ENCODE peak calls at places on chromosome 2, in four cellular contexts. L is esophagus squamous epithelium, V is stomach, Q is body of pancreas. T is an unnamed sample.

GRCh38 chr2:101120124-101120996 is 30.8 kb downstream of the TBC1D8 start:
- DNase-seq in Q (peak; percentile 98), L (peak; percentile 9), V (peak; percentile 95), T (peak; percentile 68)

GRCh38 chr2:201228271-201228911 is 31.9 kb upstream of the CASP8 start:
- DNase-seq in Q (no peak), V (no peak), L (no peak), T (no peak)

GRCh38 chr2:3532941-3533340 is 13.6 kb upstream of the ADI1 start:
- DNase-seq in V (peak; percentile 91), L (no peak), Q (no peak), T (no peak)

GRCh38 chr2:171810409-171810993 is 83.5 kb downstream of the SLC25A12 start:
- DNase-seq in V (no peak), L (no peak), Q (no peak), T (no peak)

GRCh38 chr2:199988176-199988575 is 32.8 kb downstream of the MAIP1 start:
- DNase-seq in V (no peak), Q (no peak), L (no peak), T (no peak)

GRCh38 chr2:96243843-96244242 is 22.0 kb downstream of the TMEM127 start:
- DNase-seq in L (no peak), Q (no peak), V (no peak), T (no peak)

GRCh38 chr2:96928277-96928781 is 58.1 kb downstream of the FAM178B start:
- DNase-seq in Q (no peak), V (no peak), L (no peak), T (peak; percentile 32)

GRCh38 chr2:220198911-220199310 is 571.5 kb downstream of the SLC4A3 start:
- DNase-seq in Q (no peak), L (no peak), V (no peak), T (peak; percentile 23)

GRCh38 chr2:174577967-174578589 is 19.5 kb downstream of the WIPF1 start:
- DNase-seq in V (no peak), L (no peak), Q (no peak), T (no peak)

GRCh38 chr2:127410871-127411396 is 7.3 kb upstream of the PROC start:
- DNase-seq in Q (peak; percentile 55), V (peak; percentile 29), L (no peak), T (peak; percentile 32)

GRCh38 chr2:127408004-127408806 is 10.0 kb upstream of the PROC start:
- DNase-seq in V (peak; percentile 95), Q (peak; percentile 95), L (peak; percentile 43), T (peak; percentile 88)

GRCh38 chr2:127407091-127407490 is 11.1 kb upstream of the PROC start:
- DNase-seq in V (no peak), Q (no peak), L (no peak), T (peak; percentile 12)

GRCh38 chr2:127407661-127408003 is 10.6 kb upstream of the PROC start:
- DNase-seq in Q (no peak), L (no peak), V (no peak), T (no peak)

GRCh38 chr2:127408807-127409099 is 9.5 kb upstream of the PROC start:
- DNase-seq in V (no peak), L (no peak), Q (no peak), T (no peak)
- H3K27ac ChIP-seq in V (peak overlapping the region; percentile 90), L (peak overlapping the region; percentile 90), Q (peak overlapping the region; percentile 82), T (peak overlapping the region; percentile 84)

GRCh38 chr2:145543856-145544255 is 1023.9 kb upstream of the ZEB2 start:
- DNase-seq in L (no peak), V (no peak), Q (no peak), T (no peak)

GRCh38 chr2:145541028-145541427 is 1021.1 kb upstream of the ZEB2 start:
- DNase-seq in L (no peak), Q (no peak), V (no peak), T (no peak)

GRCh38 chr2:145546091-145546490 is 1026.2 kb upstream of the ZEB2 start:
- DNase-seq in V (no peak), L (no peak), Q (no peak), T (no peak)

GRCh38 chr2:145538661-145539319 is 1018.9 kb upstream of the ZEB2 start:
- DNase-seq in L (no peak), Q (no peak), V (no peak), T (no peak)

DNA sequence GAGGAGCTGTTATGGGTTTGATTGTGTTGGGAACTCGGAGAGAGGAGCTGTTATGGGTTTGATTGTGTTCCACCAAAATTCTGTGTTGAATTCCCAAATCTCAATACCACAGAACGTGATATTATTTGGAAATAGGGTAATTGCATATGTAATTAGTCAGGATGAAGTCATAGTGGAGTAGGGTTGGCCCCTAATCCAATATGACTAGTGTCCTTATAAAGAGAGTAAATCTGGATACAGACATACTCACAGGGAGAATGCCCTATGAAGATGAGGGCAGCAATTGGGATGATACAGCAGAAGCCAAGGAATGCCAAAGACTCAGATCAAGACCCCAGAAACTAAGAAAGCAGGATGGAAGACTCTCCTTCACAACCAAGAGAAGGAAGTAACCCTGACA is 1023.2 kb upstream of the ZEB2 start:
- DNase-seq in V (no peak), L (no peak), Q (no peak), T (no peak)
- TF ChIP-seq POLR2A in V (no peak), L (no peak), Q (no peak), T (no peak)

DNA sequence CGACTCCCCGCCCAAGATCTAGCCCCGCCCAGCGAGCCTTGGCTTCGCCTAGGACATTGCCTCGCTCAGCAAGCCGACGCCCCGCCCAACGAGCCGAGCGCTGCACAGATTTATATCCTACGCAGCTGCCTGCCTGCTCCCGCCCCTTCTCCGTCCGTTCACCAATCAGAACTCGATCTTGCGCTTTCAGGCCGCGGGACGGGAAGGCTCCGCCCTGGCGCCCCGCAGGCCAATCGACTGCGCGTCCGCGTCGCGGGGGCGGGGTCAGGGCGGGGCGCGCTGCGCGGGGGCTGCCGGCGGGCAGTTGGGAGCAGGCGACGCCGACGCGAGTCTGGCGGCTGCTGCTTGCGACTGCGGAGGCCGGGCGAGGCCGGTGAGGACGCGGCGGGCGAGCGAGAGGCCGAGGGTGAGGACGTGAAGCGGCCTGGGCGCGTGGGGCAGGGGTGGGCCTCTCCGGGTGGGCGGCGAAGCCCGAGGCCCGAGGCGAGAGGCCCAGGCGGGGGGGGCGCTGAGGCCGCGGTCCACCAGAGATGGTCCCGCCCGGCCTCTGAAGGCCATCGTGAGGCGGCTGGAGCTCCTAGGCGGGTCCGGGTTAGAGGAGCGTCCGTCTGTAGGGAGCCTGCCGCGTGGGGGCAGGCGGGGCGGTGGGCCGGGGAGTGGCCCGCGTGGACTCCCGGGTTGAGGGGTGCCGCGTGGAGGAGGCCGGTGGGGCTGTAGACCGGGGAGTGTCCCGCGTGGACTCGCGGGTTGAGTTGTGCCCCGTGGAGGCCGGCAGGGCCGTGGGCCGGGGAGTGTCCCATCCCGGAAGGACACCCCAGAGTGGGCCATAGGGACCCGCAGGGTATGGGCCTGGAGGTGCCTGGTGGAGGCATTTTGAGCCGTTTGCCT is at the start of gene FARP2:
- DNase-seq in L (peak; percentile 98), Q (peak; percentile 100), V (peak; percentile 100), T (peak; percentile 100)
- H3K27ac ChIP-seq in L (peak within 1 kb of the TSS; percentile 97), Q (peak within 1 kb of the TSS; percentile 82), V (peak within 1 kb of the TSS; percentile 95), T (peak within 1 kb of the TSS; percentile 93)

DNA sequence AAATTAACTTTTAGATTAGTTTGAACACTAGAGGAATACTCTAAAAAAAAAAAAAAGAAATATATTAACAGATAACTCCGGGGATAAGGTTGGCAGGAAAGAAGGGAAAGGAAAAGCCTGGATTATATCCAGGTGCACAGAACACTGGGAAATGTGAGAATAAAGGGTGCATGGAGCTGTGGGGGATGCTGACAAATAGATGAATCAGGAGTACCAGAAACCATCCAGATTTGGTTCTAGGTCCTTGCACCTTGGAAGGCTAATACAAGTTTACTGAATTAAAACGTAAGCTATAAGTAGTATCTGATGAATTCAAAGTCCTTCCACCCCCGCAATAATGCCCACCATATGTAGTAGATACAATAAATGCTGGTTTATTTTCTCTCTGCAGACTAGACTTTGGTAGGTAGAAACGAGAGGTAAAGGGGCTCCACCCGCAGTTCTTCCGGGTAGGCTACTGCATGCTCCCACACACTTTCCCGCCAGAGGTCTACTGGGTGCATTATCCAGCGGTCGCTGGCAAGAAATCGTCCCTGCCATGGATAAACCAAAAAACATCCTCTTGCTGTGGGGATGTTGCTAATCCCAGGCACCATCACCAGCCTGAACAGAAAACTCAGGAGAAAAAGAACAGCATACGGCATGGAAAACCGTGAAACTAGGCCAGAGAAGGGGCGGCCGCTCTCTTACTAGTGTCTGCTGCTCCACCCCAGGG is 1.6 kb downstream of the CNRIP1 start:
- DNase-seq in Q (no peak), V (no peak), L (no peak), T (peak; percentile 21)
- TF ChIP-seq POLR2A in Q (no peak), V (no peak), L (no peak), T (no peak)

GRCh38 chr2:118442949-118443348 is 354.7 kb downstream of the INSIG2 start:
- DNase-seq in L (no peak), V (no peak), Q (no peak), T (no peak)
- H3K27ac ChIP-seq in L (no peak overlapping the region), V (no peak overlapping the region), Q (no peak overlapping the region), T (no peak overlapping the region)

GRCh38 chr2:54109848-54110247 is 5.6 kb upstream of the ACYP2 start:
- DNase-seq in Q (no peak), V (no peak), L (no peak), T (no peak)

GRCh38 chr2:54120950-54121349 is 5.5 kb downstream of the ACYP2 start:
- DNase-seq in V (no peak), L (no peak), Q (no peak), T (no peak)

GRCh38 chr2:54114936-54115283 is 505 bp upstream of the ACYP2 start:
- DNase-seq in V (no peak), L (no peak), Q (no peak), T (no peak)

DNA sequence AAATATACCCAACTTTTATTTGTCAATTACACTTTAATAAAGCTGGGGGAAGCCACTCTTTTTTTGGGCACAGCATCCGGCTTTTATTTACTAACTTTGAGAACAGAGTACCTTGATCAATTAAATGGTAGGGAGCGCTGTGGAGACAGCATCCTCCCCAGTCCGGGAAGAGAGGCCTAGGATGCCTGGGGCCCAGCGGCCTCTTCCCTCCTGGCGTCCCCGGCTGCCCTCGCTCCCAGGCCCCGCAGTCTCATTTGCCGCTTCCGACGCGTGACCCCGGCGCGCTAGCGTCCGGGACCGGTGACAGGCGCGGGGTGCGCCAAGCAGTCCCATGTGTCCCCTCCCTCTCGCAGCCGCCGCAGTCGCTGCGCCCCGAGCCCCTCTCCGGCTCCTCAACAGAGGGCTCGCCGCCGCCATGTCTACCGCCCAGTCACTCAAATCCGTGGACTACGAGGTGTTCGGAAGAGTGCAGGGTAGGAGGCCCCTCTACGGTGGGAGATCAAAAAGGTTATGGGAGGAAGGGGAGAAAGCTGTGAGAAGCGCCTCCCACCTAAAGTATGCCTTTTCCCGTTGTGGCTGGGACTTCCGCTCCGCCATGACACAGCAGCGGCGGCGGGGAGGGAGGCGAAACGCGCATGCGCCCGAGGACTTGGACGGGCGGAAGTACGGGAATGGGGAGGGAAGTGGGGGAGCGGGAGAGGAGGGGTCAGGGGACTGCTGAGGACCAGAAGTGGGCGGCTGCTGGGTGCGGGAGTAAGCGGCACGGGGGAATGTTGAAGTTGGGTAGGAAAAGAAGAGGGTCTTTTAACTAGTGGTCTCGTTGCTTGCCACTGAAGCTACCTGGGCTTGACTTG is at the start of gene ACYP2:
- DNase-seq in L (peak; percentile 68), V (peak; percentile 96), Q (peak; percentile 96), T (peak; percentile 96)
- TF ChIP-seq POLR2A in L (no peak), V (peak; percentile 75), Q (peak; percentile 83), T (peak; percentile 8)

DNA sequence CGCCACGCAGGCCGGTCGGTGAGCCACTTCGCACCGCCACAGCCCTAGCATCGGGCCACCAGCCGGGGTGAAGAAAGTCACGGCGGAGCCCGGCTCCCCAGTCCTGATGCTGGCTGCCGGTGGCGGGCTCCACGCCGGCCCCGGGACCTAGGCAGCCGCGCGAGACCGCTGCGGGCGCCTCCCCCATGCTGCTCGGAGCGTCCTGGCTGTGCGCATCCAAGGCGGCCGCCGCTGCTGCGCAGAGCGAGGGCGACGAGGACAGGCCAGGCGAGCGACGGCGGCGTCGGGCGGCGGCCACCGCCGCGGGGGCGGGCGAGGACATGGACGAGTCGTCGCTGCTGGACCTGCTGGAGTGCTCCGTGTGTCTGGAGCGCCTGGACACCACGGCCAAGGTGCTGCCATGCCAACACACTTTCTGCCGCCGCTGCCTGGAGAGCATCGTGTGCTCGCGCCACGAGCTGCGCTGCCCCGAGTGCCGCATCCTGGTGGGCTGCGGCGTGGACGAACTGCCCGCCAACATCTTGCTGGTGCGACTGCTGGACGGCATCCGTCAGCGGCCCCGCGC is 433 bp downstream of the SH3RF3 start:
- DNase-seq in V (no peak), L (no peak), Q (no peak), T (peak; percentile 44)
- H3K27ac ChIP-seq in V (peak overlapping the region; percentile 26), L (peak overlapping the region; percentile 89), Q (no peak overlapping the region), T (peak overlapping the region; percentile 78)